ENCODE peak calls at places on chromosomes 16 and 17, in four cellular contexts. E is A549, Q is HepG2, B is K562. G is an unnamed sample.
A peak's percentile ranks its signal among the peaks of the same experiment; 100 is the strongest.

GRCh38 chr17:19714542-19715411 is 1.6 kb downstream of the SLC47A2 start:
- DNase-seq in E (no peak), Q (no peak), B (no peak), G (no peak)

GRCh38 chr17:14737984-14738651 is 437.2 kb downstream of the HS3ST3B1 start:
- DNase-seq in E (peak; percentile 99), Q (peak; percentile 97), B (peak; percentile 13), G (no peak)

GRCh38 chr17:80819422-80820164 is 172.0 kb upstream of the CHMP6 start:
- DNase-seq in E (no peak), Q (peak; percentile 29), B (no peak), G (no peak)

GRCh38 chr17:56257075-56257474 is 103.8 kb downstream of the ANKFN1 start:
- DNase-seq in E (no peak), Q (no peak), B (no peak), G (no peak)

GRCh38 chr17:42347198-42347597 is 41.0 kb downstream of the STAT3 start:
- DNase-seq in E (peak; percentile 37), Q (no peak), B (no peak), G (no peak)

GRCh38 chr17:9467518-9467917 is 108.1 kb downstream of the STX8 start:
- DNase-seq in E (no peak), Q (no peak), B (peak; percentile 12), G (peak; percentile 54)

GRCh38 chr16:84989791-84990620 is 21.3 kb downstream of the ZDHHC7 start:
- DNase-seq in E (no peak), Q (no peak), B (no peak), G (no peak)

GRCh38 chr17:32174889-32175288 is 32.6 kb downstream of the RHOT1 start:
- DNase-seq in E (no peak), Q (no peak), B (no peak), G (no peak)

GRCh38 chr16:29182501-29182900 is 197.6 kb downstream of the LAT start:
- DNase-seq in E (no peak), Q (no peak), B (no peak), G (no peak)

GRCh38 chr17:11506635-11507034 is 91.6 kb upstream of the DNAH9 start:
- DNase-seq in E (peak; percentile 9), Q (peak; percentile 5), B (no peak), G (peak; percentile 13)

GRCh38 chr16:65698943-65699342 is 577.1 kb upstream of the CDH11 start:
- DNase-seq in E (no peak), Q (no peak), B (no peak), G (no peak)

GRCh38 chr17:42744283-42744805 is 496 bp downstream of the EZH1 start:
- DNase-seq in E (peak; percentile 80), Q (peak; percentile 78), B (peak; percentile 73), G (no peak)

GRCh38 chr17:50626037-50626574 is 8.6 kb upstream of the ABCC3 start:
- DNase-seq in E (peak; percentile 88), Q (peak; percentile 84), B (peak; percentile 81), G (peak; percentile 88)

GRCh38 chr16:4795181-4795827 is at the start of gene SMIM22:
- DNase-seq in E (no peak), Q (no peak), B (no peak), G (no peak)

GRCh38 chr17:59534583-59534982 is 30.8 kb upstream of the DHX40 start:
- DNase-seq in E (peak; percentile 43), Q (peak; percentile 23), B (peak; percentile 23), G (no peak)

GRCh38 chr16:25005445-25006306 is 9.5 kb downstream of the ARHGAP17 start:
- DNase-seq in E (no peak), Q (no peak), B (no peak), G (no peak)

GRCh38 chr17:20008242-20009051 is 712 bp upstream of the SPECC1 start:
- DNase-seq in E (peak; percentile 68), Q (no peak), B (peak; percentile 47), G (peak; percentile 54)

GRCh38 chr17:73874008-73874407 is 229.8 kb upstream of the SDK2 start:
- DNase-seq in E (peak; percentile 59), Q (no peak), B (no peak), G (no peak)

GRCh38 chr16:9192746-9193145 is 101.3 kb downstream of the HAPSTR1 start:
- DNase-seq in E (no peak), Q (no peak), B (no peak), G (no peak)

GRCh38 chr16:19908921-19909320 is 24.3 kb upstream of the GPRC5B start:
- DNase-seq in E (no peak), Q (no peak), B (no peak), G (no peak)

GRCh38 chr17:21242026-21242700 is 11.0 kb downstream of the NATD1 start:
- DNase-seq in E (no peak), Q (no peak), B (no peak), G (no peak)

GRCh38 chr17:63545302-63545928 is 4.9 kb upstream of the DCAF7 start:
- DNase-seq in E (no peak), Q (no peak), B (no peak), G (no peak)

GRCh38 chr16:19113577-19114358 is at the start of gene ITPRIPL2:
- DNase-seq in E (peak; percentile 93), Q (peak; percentile 67), B (peak; percentile 72), G (peak; percentile 58)

GRCh38 chr17:71127416-71127815 is 958.1 kb downstream of the KCNJ2 start:
- DNase-seq in E (no peak), Q (no peak), B (no peak), G (no peak)

GRCh38 chr16:84955427-84955826 is 55.9 kb downstream of the ZDHHC7 start:
- DNase-seq in E (no peak), Q (no peak), B (no peak), G (no peak)

GRCh38 chr17:36019423-36019822 is 1.7 kb upstream of the CCL23 start:
- DNase-seq in E (no peak), Q (no peak), B (no peak), G (no peak)

GRCh38 chr16:57640612-57641011 is 12.2 kb downstream of the ADGRG1 start:
- DNase-seq in E (no peak), Q (no peak), B (no peak), G (no peak)
- TF ChIP-seq NR3C1 in E (no peak), Q (no peak), B (no peak), G (no peak)

DNA sequence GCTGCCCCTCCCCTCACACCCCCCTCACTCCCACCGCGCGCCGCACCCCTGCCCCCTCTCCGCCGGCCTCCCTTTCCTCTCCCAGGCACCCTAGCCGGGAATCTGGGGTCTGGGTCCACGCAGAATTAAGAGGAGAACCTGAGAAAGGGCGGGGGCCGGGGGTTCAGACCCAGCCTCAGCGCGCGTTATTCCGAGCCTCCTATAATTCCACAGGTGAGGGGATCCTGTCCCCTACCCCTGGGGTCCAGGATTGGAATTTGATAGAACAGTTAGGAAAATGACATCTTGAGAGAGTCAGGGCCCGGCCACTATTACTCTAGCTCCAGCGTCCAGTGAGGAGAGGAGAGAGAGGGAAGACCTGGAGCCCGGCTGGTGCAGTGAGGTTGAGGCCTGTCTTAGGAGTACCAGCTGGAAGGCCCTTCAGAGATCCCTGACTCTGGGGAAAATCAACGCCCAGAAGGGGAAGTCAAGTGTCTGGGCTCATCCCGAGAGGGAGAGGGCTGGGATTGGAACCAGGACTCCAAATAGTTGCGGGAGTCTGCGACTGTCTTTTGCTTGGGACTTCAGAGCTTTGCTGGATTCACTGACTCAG is 17.3 kb downstream of the GRB7 start:
- DNase-seq in E (no peak), Q (no peak), B (no peak), G (peak; percentile 24)
- TF ChIP-seq NR3C1 in E (no peak), Q (no peak), B (no peak), G (no peak)

DNA sequence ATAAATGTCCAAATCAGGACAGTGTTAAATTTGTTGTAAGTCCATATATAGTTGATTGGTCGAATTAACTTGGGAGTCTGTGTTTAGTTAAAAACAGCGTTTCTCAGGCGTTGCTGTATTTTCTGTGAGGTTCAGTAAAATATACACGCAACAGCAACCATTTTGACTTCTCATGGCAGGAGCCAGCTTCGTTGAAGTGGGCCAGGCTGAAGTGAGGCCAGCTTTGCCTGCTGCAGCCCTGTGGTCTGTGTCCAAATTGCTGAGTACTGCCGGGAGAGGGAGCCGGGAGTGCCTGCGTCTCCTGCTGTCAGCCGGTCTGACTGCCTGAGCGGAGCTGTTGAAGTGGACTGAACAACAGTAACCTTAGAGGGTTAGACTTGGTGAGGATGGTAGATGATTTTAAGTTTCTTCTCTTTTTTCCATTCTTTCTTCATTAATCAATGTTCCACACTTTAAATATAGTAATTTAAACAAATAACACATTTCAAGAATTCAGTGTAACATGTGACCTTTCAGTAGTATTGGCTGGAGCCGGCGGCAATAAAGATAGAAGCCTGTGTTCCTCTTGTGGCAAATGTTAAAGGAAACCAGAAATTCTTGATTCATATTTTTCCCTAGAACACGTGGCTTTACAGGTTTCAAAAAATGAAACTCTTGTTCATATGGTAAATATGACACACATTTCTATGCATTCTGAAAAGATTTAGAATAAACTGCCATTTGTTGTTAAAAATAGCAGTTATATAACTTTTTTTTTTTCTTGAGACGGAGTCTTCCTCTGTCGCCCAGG is 37.0 kb upstream of the ZNF750 start:
- DNase-seq in E (no peak), Q (peak; percentile 65), B (peak; percentile 89), G (peak; percentile 41)
- TF ChIP-seq NR3C1 in E (no peak), Q (no peak), B (no peak), G (no peak)

DNA sequence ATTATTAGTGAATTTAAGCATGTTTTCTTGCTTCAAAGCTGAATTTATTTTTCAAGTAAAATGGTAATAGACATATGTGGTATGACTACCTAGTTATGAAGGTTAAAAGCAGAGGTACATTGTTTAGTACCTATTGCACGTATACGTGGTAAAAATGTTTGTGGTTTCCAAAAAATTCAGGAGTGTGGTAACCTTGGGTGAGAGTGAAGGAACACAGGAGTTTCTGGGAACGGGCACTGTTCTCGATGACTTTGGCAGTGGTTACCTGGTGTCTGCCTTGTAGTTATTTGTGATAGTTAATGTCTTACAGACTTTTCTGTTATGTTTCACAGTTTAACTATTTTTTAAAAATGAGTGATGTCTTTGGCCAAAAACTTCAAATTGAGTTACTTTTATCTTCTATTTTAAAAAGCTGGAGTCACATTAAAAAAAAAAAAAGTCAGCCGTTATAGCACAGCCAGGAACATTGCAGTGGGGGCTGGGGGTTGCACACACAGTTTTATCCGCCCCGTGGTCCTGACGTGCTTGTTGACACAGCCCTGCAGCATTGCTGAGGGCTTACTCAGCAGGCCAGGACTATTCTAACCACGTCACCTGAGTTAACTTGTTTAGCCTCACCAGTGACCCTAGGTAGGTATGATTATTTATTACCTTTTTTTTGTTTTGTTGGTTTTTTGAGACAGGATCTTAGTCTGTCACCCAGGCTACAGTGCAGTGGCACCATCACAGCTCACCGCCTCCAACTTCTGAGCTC is 10.9 kb downstream of the JPT2 start:
- DNase-seq in E (peak; percentile 93), Q (peak; percentile 88), B (no peak), G (no peak)
- TF ChIP-seq NR3C1 in E (no peak), Q (no peak), B (no peak), G (no peak)

DNA sequence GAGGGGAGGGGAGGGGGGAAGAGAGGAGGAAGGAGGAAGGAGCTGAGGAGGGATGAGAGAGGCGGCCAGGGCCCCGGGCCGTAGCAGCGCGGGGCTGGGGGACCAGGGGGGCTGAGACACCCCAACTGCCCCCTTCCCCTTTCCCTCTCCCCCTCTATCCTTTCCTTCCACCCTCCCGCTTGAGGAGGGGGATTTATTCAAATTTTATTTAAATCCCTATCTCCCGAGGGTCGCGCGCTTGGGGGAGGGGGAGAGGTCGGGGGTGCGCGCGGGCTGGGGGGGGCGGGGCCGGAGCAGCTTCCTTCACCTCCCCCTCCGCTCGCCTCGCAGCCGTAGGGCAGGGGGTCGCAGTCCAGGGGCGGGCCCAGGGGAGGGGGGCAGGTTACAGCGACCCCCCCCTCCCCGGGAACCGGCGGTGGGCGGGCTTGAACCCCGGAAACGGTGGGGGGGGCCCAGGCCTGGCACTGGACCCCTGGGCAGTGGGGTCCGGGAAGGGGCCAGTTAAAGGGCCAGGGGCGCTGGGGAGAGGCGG is at the start of gene FBXL19:
- DNase-seq in E (no peak), Q (no peak), B (no peak), G (peak; percentile 68)
- TF ChIP-seq NR3C1 in E (no peak), Q (no peak), B (no peak), G (no peak)

GRCh38 chr17:6233339-6233738 is 163.2 kb downstream of the WSCD1 start:
- DNase-seq in E (no peak), Q (no peak), B (no peak), G (no peak)
- TF ChIP-seq NR3C1 in E (no peak), Q (no peak), B (no peak), G (no peak)